ENCODE peak calls at places on chromosomes 1 and 21, in four cellular contexts. One of them, this sample, is unnamed.

GRCh38 chr1:2137257-2138121 is 57.1 kb downstream of the FAAP20 start:
- DNase-seq in T1000: no peak
- DNase-seq in NCI-H748 treated with DMSO at 0.1 percent for 48 hours: no peak
- DNase-seq in T-cell: no peak
- DNase-seq in this sample: peak; percentile 82

GRCh38 chr1:5513891-5514515 is 478.2 kb downstream of the NPHP4 start:
- DNase-seq in T1000: no peak
- DNase-seq in NCI-H748 treated with DMSO at 0.1 percent for 48 hours: peak; percentile 82
- DNase-seq in T-cell: no peak
- DNase-seq in this sample: no peak

GRCh38 chr1:178560871-178561376 is 48.0 kb downstream of the TEX35 start:
- DNase-seq in T1000: no peak
- DNase-seq in NCI-H748 treated with DMSO at 0.1 percent for 48 hours: no peak
- DNase-seq in T-cell: no peak
- DNase-seq in this sample: no peak

GRCh38 chr1:217274927-217275616 is 355.8 kb downstream of the GPATCH2 start:
- DNase-seq in T1000: peak; percentile 7
- DNase-seq in NCI-H748 treated with DMSO at 0.1 percent for 48 hours: no peak
- DNase-seq in T-cell: no peak
- DNase-seq in this sample: no peak

GRCh38 chr1:112703706-112704105 is 3.2 kb downstream of the RHOC start:
- DNase-seq in T1000: no peak
- DNase-seq in NCI-H748 treated with DMSO at 0.1 percent for 48 hours: no peak
- DNase-seq in T-cell: no peak
- DNase-seq in this sample: no peak

GRCh38 chr1:176136891-176137290 is 70.2 kb downstream of the COP1 start:
- DNase-seq in T1000: no peak
- DNase-seq in NCI-H748 treated with DMSO at 0.1 percent for 48 hours: no peak
- DNase-seq in T-cell: no peak
- DNase-seq in this sample: no peak

GRCh38 chr1:245489838-245490237 is 335.1 kb downstream of the KIF26B start:
- DNase-seq in T1000: no peak
- DNase-seq in NCI-H748 treated with DMSO at 0.1 percent for 48 hours: no peak
- DNase-seq in T-cell: no peak
- DNase-seq in this sample: no peak

GRCh38 chr1:7401814-7402547 is 369.1 kb upstream of the VAMP3 start:
- DNase-seq in T1000: peak; percentile 80
- DNase-seq in NCI-H748 treated with DMSO at 0.1 percent for 48 hours: no peak
- DNase-seq in T-cell: no peak
- DNase-seq in this sample: no peak

GRCh38 chr1:209583408-209583807 is at the start of gene CAMK1G:
- DNase-seq in T1000: peak; percentile 10
- DNase-seq in NCI-H748 treated with DMSO at 0.1 percent for 48 hours: no peak
- DNase-seq in T-cell: no peak
- DNase-seq in this sample: no peak

GRCh38 chr1:101203812-101204540 is 32.8 kb upstream of the S1PR1 start:
- DNase-seq in T1000: peak; percentile 63
- DNase-seq in NCI-H748 treated with DMSO at 0.1 percent for 48 hours: peak; percentile 82
- DNase-seq in T-cell: no peak
- DNase-seq in this sample: no peak

GRCh38 chr21:28906841-28907240 is 85.8 kb downstream of the LTN1 start:
- DNase-seq in T1000: no peak
- DNase-seq in NCI-H748 treated with DMSO at 0.1 percent for 48 hours: no peak
- DNase-seq in T-cell: no peak
- DNase-seq in this sample: no peak

GRCh38 chr21:29376556-29376955 is 77.8 kb downstream of the BACH1 start:
- DNase-seq in T1000: no peak
- DNase-seq in NCI-H748 treated with DMSO at 0.1 percent for 48 hours: no peak
- DNase-seq in T-cell: peak; percentile 31
- DNase-seq in this sample: peak; percentile 65

GRCh38 chr1:155912056-155912536 is 947 bp upstream of the RIT1 start:
- DNase-seq in T1000: no peak
- DNase-seq in NCI-H748 treated with DMSO at 0.1 percent for 48 hours: no peak
- DNase-seq in T-cell: no peak
- DNase-seq in this sample: no peak

GRCh38 chr1:154773551-154773950 is 96.5 kb downstream of the KCNN3 start:
- DNase-seq in T1000: no peak
- DNase-seq in NCI-H748 treated with DMSO at 0.1 percent for 48 hours: no peak
- DNase-seq in T-cell: no peak
- DNase-seq in this sample: no peak

GRCh38 chr21:14259669-14260458 is 43.9 kb downstream of the RBM11 start:
- DNase-seq in T1000: no peak
- DNase-seq in NCI-H748 treated with DMSO at 0.1 percent for 48 hours: peak; percentile 39
- DNase-seq in T-cell: no peak
- DNase-seq in this sample: no peak

GRCh38 chr1:24157921-24158481 is 15.1 kb upstream of the IL22RA1 start:
- DNase-seq in T1000: no peak
- DNase-seq in NCI-H748 treated with DMSO at 0.1 percent for 48 hours: no peak
- DNase-seq in T-cell: no peak
- DNase-seq in this sample: no peak

GRCh38 chr21:41641821-41642368 is 125.0 kb downstream of the RIPK4 start:
- DNase-seq in T1000: peak; percentile 79
- DNase-seq in NCI-H748 treated with DMSO at 0.1 percent for 48 hours: no peak
- DNase-seq in T-cell: no peak
- DNase-seq in this sample: no peak

This sample was measured in lower lobe of right lung.